ENCODE peak calls at places on chromosomes 5 and 9, in seven cellular contexts. B, S, O, I, J, W and E are unnamed samples.

GRCh38 chr5:173486355-173486754 is 130.1 kb downstream of the BOD1 start:
- DNase-seq in B (no peak), S (no peak), O (no peak), I (peak; percentile 90), J (no peak), W (no peak), E (no peak)

GRCh38 chr9:133690111-133690561 is 48.0 kb downstream of the SARDH start:
- DNase-seq in B (no peak), S (no peak), O (peak; percentile 44), I (no peak), J (no peak), W (peak; percentile 56), E (no peak)

GRCh38 chr5:178291969-178292825 is 59.6 kb upstream of the PHYKPL start:
- DNase-seq in B (no peak), S (no peak), O (peak; percentile 43), I (no peak), J (peak; percentile 52), W (peak; percentile 75), E (no peak)

GRCh38 chr9:110125763-110126351 is 82.1 kb downstream of the C9orf152 start:
- DNase-seq in B (no peak), S (no peak), O (no peak), I (no peak), J (no peak), W (no peak), E (no peak)

GRCh38 chr5:124264499-124264898 is 481.9 kb downstream of the ZNF608 start:
- DNase-seq in B (no peak), S (no peak), O (no peak), I (no peak), J (no peak), W (no peak), E (no peak)

GRCh38 chr9:78368236-78368635 is 71.3 kb downstream of the PSAT1 start:
- DNase-seq in B (no peak), S (no peak), O (no peak), I (no peak), J (no peak), W (no peak), E (no peak)

GRCh38 chr5:64872044-64872443 is 103.3 kb downstream of the CWC27 start:
- DNase-seq in B (no peak), S (no peak), O (no peak), I (no peak), J (no peak), W (no peak), E (no peak)

GRCh38 chr5:172524573-172525021 is 70.3 kb upstream of the SH3PXD2B start:
- DNase-seq in B (no peak), S (no peak), O (no peak), I (no peak), J (no peak), W (no peak), E (no peak)

GRCh38 chr5:168601972-168602371 is 22.8 kb upstream of the PANK3 start:
- DNase-seq in B (no peak), S (no peak), O (no peak), I (no peak), J (no peak), W (no peak), E (no peak)

GRCh38 chr5:125480901-125481300 is 734.5 kb upstream of the ZNF608 start:
- DNase-seq in B (no peak), S (no peak), O (no peak), I (no peak), J (no peak), W (no peak), E (no peak)

GRCh38 chr5:22023784-22024183 is 829.4 kb downstream of the CDH12 start:
- DNase-seq in B (no peak), S (no peak), O (no peak), I (no peak), J (no peak), W (no peak), E (no peak)

GRCh38 chr5:132641241-132641723 is 16.7 kb upstream of the IL13 start:
- DNase-seq in B (no peak), S (no peak), O (no peak), I (no peak), J (no peak), W (no peak), E (no peak)

GRCh38 chr5:132641841-132642240 is 16.1 kb upstream of the IL13 start:
- DNase-seq in B (no peak), S (no peak), O (no peak), I (no peak), J (no peak), W (no peak), E (no peak)

GRCh38 chr5:132644177-132644576 is 13.8 kb upstream of the IL13 start:
- DNase-seq in B (no peak), S (no peak), O (no peak), I (no peak), J (no peak), W (no peak), E (no peak)

GRCh38 chr5:132639706-132640130 is 18.3 kb upstream of the IL13 start:
- DNase-seq in B (no peak), S (no peak), O (no peak), I (no peak), J (no peak), W (no peak), E (no peak)

DNA sequence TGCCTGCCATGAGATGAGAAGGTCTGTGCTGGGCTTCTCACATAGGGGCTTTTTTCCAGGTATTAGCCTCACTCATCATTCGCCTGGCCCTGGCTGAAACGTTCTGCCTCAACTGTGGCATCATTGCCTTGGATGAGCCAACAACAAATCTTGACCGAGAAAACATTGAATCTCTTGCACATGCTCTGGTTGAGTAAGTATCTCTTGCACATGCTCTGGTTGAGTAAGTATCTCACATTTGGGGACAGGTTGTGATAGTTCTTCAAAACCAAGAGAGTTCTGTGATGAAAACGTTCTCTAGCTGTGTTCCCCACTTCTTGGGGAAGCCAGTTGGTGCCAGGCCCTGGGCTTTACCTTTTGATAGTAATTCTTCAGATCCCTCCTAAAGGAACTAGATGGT is 17.4 kb upstream of the IL13 start:
- DNase-seq in B (no peak), S (no peak), O (no peak), I (no peak), J (no peak), W (no peak), E (no peak)
- TF ChIP-seq POLR2A in B (no peak), S (no peak), O (no peak), I (no peak), J (no peak), W (no peak), E (no peak)

GRCh38 chr5:57225553-57225952 is 51.7 kb downstream of the GPBP1 start:
- DNase-seq in B (no peak), S (no peak), O (no peak), I (no peak), J (no peak), W (no peak), E (no peak)
- H3K36me3 ChIP-seq in B (peaks cover 11% of the 10 kb centered on the region), S (no peaks in the 10 kb centered on the region), O (no peaks in the 10 kb centered on the region), I (no peaks in the 10 kb centered on the region), J (peaks cover 3% of the 10 kb centered on the region), W (no peaks in the 10 kb centered on the region), E (no peaks in the 10 kb centered on the region)

DNA sequence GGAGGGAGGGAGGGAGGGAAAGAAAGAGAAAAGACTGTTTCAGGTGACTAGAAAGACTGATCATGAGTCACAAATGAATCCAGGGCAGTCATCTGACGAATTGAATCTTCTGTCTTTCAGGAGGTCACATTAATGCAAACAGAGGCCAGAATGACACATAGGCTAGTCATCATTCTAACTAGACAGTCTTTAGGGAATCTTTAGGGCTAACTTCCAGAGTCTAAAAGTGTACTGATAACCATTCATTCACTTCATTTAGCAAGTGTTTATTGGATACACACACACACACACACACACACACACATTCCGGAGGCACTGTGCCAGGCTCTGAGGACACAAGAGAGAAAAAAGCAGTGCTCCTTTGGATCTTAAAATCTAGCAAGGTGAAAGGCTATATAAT is 156.7 kb downstream of the EBF1 start:
- DNase-seq in B (no peak), S (peak; percentile 11), O (no peak), I (no peak), J (no peak), W (no peak), E (no peak)
- TF ChIP-seq POLR2A in B (no peak), S (no peak), O (no peak), I (no peak), J (no peak), W (no peak), E (no peak)

GRCh38 chr5:32390819-32391591 is 53.5 kb downstream of the ZFR start:
- DNase-seq in B (no peak), S (no peak), O (no peak), I (no peak), J (no peak), W (no peak), E (no peak)

GRCh38 chr5:32388429-32389111 is 56.0 kb downstream of the ZFR start:
- DNase-seq in B (no peak), S (no peak), O (no peak), I (no peak), J (no peak), W (no peak), E (no peak)

GRCh38 chr5:32387176-32387575 is 57.4 kb downstream of the ZFR start:
- DNase-seq in B (no peak), S (no peak), O (no peak), I (no peak), J (no peak), W (no peak), E (no peak)

GRCh38 chr5:32392039-32392438 is 52.5 kb downstream of the ZFR start:
- DNase-seq in B (no peak), S (no peak), O (no peak), I (no peak), J (no peak), W (no peak), E (no peak)

DNA sequence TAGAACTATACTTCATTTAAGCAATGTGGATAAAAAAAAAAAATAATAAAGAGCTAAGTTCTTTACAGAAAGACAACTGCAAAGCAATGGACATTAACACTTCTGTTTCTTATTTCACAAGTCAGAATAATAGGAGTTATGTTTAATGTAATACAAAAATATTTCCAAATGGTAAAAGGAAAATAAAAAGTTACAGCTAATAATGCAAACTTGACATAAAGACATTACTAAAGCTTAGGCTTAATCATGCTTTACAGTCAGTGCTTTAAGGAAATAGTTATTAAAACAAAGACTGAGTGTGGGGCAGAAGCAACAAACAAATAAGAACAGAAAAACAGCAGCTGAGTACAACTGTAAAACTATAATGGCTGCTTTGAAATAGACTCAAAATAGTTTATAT is 56.7 kb downstream of the ZFR start:
- DNase-seq in B (no peak), S (no peak), O (no peak), I (no peak), J (no peak), W (no peak), E (no peak)
- H3K36me3 ChIP-seq in B (peaks cover 87% of the 10 kb centered on the region), S (peaks cover 24% of the 10 kb centered on the region), O (peaks cover 60% of the 10 kb centered on the region), I (peaks cover 11% of the 10 kb centered on the region), J (peaks cover 81% of the 10 kb centered on the region), W (peaks cover 31% of the 10 kb centered on the region), E (no peaks in the 10 kb centered on the region)

GRCh38 chr9:33818167-33818831 is 1.3 kb downstream of the UBE2R2 start:
- DNase-seq in B (peak; percentile 28), S (peak; percentile 68), O (peak; percentile 86), I (no peak), J (no peak), W (peak; percentile 38), E (peak; percentile 23)
- TF ChIP-seq POLR2A in B (no peak), S (peak; percentile 36), O (peak; percentile 29), I (no peak), J (no peak), W (no peak), E (no peak)

DNA sequence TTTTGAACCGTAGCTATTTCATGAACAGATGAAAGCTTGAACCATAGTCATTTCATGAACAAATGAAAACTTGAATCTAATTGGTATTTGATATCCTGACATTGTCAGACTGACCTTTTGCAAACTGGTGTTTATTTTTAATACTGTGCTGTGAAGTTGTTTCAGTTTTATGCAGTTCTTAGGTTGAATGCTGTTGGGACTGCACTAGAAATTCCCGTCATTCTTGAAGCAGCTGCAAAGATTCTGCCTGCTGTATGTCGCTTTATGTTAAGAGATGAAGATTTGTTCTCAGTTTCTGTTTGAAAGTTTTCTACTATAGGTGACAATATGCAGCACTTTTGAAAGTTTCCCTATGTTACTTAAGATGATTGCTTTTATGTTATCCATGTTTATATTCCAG is 22.5 kb upstream of the FAM120AOS start:
- DNase-seq in B (no peak), S (no peak), O (no peak), I (no peak), J (no peak), W (no peak), E (no peak)
- H3K36me3 ChIP-seq in B (peaks cover 17% of the 10 kb centered on the region), S (no peaks in the 10 kb centered on the region), O (no peaks in the 10 kb centered on the region), I (no peaks in the 10 kb centered on the region), J (peaks cover 11% of the 10 kb centered on the region), W (no peaks in the 10 kb centered on the region), E (no peaks in the 10 kb centered on the region)